ENCODE peak calls at places on chromosomes 7 and 10, in eight cellular contexts. One of them, this sample, is unnamed.

GRCh38 chr10:27701971-27702537 is 43.6 kb downstream of the MKX start:
- DNase-seq in dorsolateral prefrontal cortex: no peak
- DNase-seq in AG04449: no peak
- DNase-seq in IMR-90: no peak
- DNase-seq in progenitor cell of endocrine pancreas: no peak
- DNase-seq in sigmoid colon: no peak
- DNase-seq in K562: no peak
- DNase-seq in retinal pigment epithelial cell: no peak
- DNase-seq in this sample: no peak

GRCh38 chr7:74051629-74052410 is 23.8 kb downstream of the ELN start:
- DNase-seq in retinal pigment epithelial cell: no peak
- DNase-seq in sigmoid colon: no peak
- DNase-seq in progenitor cell of endocrine pancreas: peak
- DNase-seq in AG04449: no peak
- DNase-seq in K562: peak
- DNase-seq in IMR-90: no peak
- DNase-seq in dorsolateral prefrontal cortex: no peak
- DNase-seq in this sample: no peak

GRCh38 chr7:4766666-4767530 is 8.5 kb upstream of the AP5Z1 start:
- DNase-seq in AG04449: no peak
- DNase-seq in progenitor cell of endocrine pancreas: no peak
- DNase-seq in sigmoid colon: peak
- DNase-seq in K562: no peak
- DNase-seq in dorsolateral prefrontal cortex: no peak
- DNase-seq in IMR-90: no peak
- DNase-seq in retinal pigment epithelial cell: no peak
- DNase-seq in this sample: no peak

GRCh38 chr7:130611206-130611605 is 57.3 kb downstream of the COPG2 start:
- DNase-seq in progenitor cell of endocrine pancreas: no peak
- DNase-seq in AG04449: no peak
- DNase-seq in sigmoid colon: no peak
- DNase-seq in IMR-90: no peak
- DNase-seq in retinal pigment epithelial cell: no peak
- DNase-seq in K562: no peak
- DNase-seq in dorsolateral prefrontal cortex: no peak
- DNase-seq in this sample: no peak

GRCh38 chr10:97400665-97401454 is at the start of gene RRP12:
- DNase-seq in IMR-90: peak
- DNase-seq in progenitor cell of endocrine pancreas: peak
- DNase-seq in retinal pigment epithelial cell: peak
- DNase-seq in sigmoid colon: peak
- DNase-seq in AG04449: peak
- DNase-seq in dorsolateral prefrontal cortex: peak
- DNase-seq in K562: peak
- DNase-seq in this sample: peak

GRCh38 chr10:88004451-88004850 is 141.0 kb downstream of the PTEN start:
- DNase-seq in progenitor cell of endocrine pancreas: no peak
- DNase-seq in sigmoid colon: no peak
- DNase-seq in IMR-90: peak
- DNase-seq in AG04449: peak
- DNase-seq in retinal pigment epithelial cell: no peak
- DNase-seq in K562: no peak
- DNase-seq in dorsolateral prefrontal cortex: no peak
- DNase-seq in this sample: no peak

GRCh38 chr7:128003787-128004186 is 27.4 kb downstream of the LRRC4 start:
- DNase-seq in K562: no peak
- DNase-seq in sigmoid colon: no peak
- DNase-seq in dorsolateral prefrontal cortex: no peak
- DNase-seq in progenitor cell of endocrine pancreas: no peak
- DNase-seq in retinal pigment epithelial cell: no peak
- DNase-seq in AG04449: no peak
- DNase-seq in IMR-90: no peak
- DNase-seq in this sample: no peak

GRCh38 chr10:92238586-92239098 is 52.2 kb downstream of the CPEB3 start:
- DNase-seq in AG04449: no peak
- DNase-seq in retinal pigment epithelial cell: no peak
- DNase-seq in sigmoid colon: peak
- DNase-seq in progenitor cell of endocrine pancreas: no peak
- DNase-seq in dorsolateral prefrontal cortex: no peak
- DNase-seq in IMR-90: peak
- DNase-seq in K562: peak
- DNase-seq in this sample: no peak

GRCh38 chr7:148712610-148713330 is 14.1 kb downstream of the CUL1 start:
- DNase-seq in progenitor cell of endocrine pancreas: no peak
- DNase-seq in sigmoid colon: no peak
- DNase-seq in retinal pigment epithelial cell: no peak
- DNase-seq in dorsolateral prefrontal cortex: no peak
- DNase-seq in AG04449: no peak
- DNase-seq in IMR-90: no peak
- DNase-seq in K562: no peak
- DNase-seq in this sample: no peak

GRCh38 chr10:12909836-12910185 is 91.7 kb downstream of the CCDC3 start:
- DNase-seq in progenitor cell of endocrine pancreas: no peak
- DNase-seq in retinal pigment epithelial cell: no peak
- DNase-seq in sigmoid colon: peak
- DNase-seq in AG04449: no peak
- DNase-seq in dorsolateral prefrontal cortex: no peak
- DNase-seq in K562: no peak
- DNase-seq in IMR-90: peak
- DNase-seq in this sample: no peak

GRCh38 chr7:11492307-11492706 is 339.7 kb downstream of the THSD7A start:
- DNase-seq in AG04449: no peak
- DNase-seq in dorsolateral prefrontal cortex: no peak
- DNase-seq in K562: no peak
- DNase-seq in sigmoid colon: no peak
- DNase-seq in IMR-90: no peak
- DNase-seq in retinal pigment epithelial cell: peak
- DNase-seq in progenitor cell of endocrine pancreas: no peak
- DNase-seq in this sample: no peak

GRCh38 chr10:16597656-16598055 is 76.0 kb upstream of the C1QL3 start:
- DNase-seq in IMR-90: peak
- DNase-seq in sigmoid colon: no peak
- DNase-seq in K562: peak
- DNase-seq in AG04449: no peak
- DNase-seq in dorsolateral prefrontal cortex: no peak
- DNase-seq in retinal pigment epithelial cell: peak
- DNase-seq in progenitor cell of endocrine pancreas: no peak
- DNase-seq in this sample: no peak

GRCh38 chr10:10796774-10797415 is 220.8 kb upstream of the CELF2 start:
- DNase-seq in K562: no peak
- DNase-seq in progenitor cell of endocrine pancreas: no peak
- DNase-seq in IMR-90: peak
- DNase-seq in AG04449: no peak
- DNase-seq in retinal pigment epithelial cell: peak
- DNase-seq in dorsolateral prefrontal cortex: no peak
- DNase-seq in sigmoid colon: no peak
- DNase-seq in this sample: no peak

GRCh38 chr7:37448057-37448636 is 517 bp downstream of the ELMO1 start:
- DNase-seq in progenitor cell of endocrine pancreas: peak
- DNase-seq in AG04449: no peak
- DNase-seq in retinal pigment epithelial cell: no peak
- DNase-seq in dorsolateral prefrontal cortex: no peak
- DNase-seq in sigmoid colon: peak
- DNase-seq in K562: no peak
- DNase-seq in IMR-90: no peak
- DNase-seq in this sample: no peak

GRCh38 chr10:29486466-29486865 is 148.3 kb downstream of the SVIL start:
- DNase-seq in progenitor cell of endocrine pancreas: no peak
- DNase-seq in K562: no peak
- DNase-seq in dorsolateral prefrontal cortex: no peak
- DNase-seq in IMR-90: no peak
- DNase-seq in AG04449: no peak
- DNase-seq in sigmoid colon: no peak
- DNase-seq in retinal pigment epithelial cell: no peak
- DNase-seq in this sample: no peak

GRCh38 chr7:24456526-24457214 is 116.6 kb upstream of the PALS2 start:
- DNase-seq in K562: no peak
- DNase-seq in IMR-90: no peak
- DNase-seq in dorsolateral prefrontal cortex: no peak
- DNase-seq in AG04449: no peak
- DNase-seq in sigmoid colon: no peak
- DNase-seq in retinal pigment epithelial cell: no peak
- DNase-seq in progenitor cell of endocrine pancreas: no peak
- DNase-seq in this sample: no peak

GRCh38 chr7:3042301-3042700 is 1.4 kb downstream of the CARD11 start:
- DNase-seq in dorsolateral prefrontal cortex: no peak
- DNase-seq in IMR-90: no peak
- DNase-seq in AG04449: no peak
- DNase-seq in progenitor cell of endocrine pancreas: no peak
- DNase-seq in sigmoid colon: no peak
- DNase-seq in retinal pigment epithelial cell: no peak
- DNase-seq in K562: no peak
- DNase-seq in this sample: no peak

GRCh38 chr7:29309041-29309860 is 114.7 kb downstream of the CHN2 start:
- DNase-seq in progenitor cell of endocrine pancreas: no peak
- DNase-seq in K562: no peak
- DNase-seq in dorsolateral prefrontal cortex: no peak
- DNase-seq in retinal pigment epithelial cell: no peak
- DNase-seq in AG04449: no peak
- DNase-seq in IMR-90: no peak
- DNase-seq in sigmoid colon: no peak
- DNase-seq in this sample: no peak

GRCh38 chr7:149196151-149196704 is 882 bp downstream of the ZNF282 start:
- DNase-seq in dorsolateral prefrontal cortex: no peak
- DNase-seq in retinal pigment epithelial cell: no peak
- DNase-seq in progenitor cell of endocrine pancreas: no peak
- DNase-seq in K562: peak
- DNase-seq in AG04449: no peak
- DNase-seq in IMR-90: no peak
- DNase-seq in sigmoid colon: peak
- DNase-seq in this sample: no peak

GRCh38 chr10:73798087-73798486 is 12.7 kb downstream of the ZSWIM8 start:
- DNase-seq in retinal pigment epithelial cell: no peak
- DNase-seq in sigmoid colon: peak
- DNase-seq in progenitor cell of endocrine pancreas: no peak
- DNase-seq in K562: no peak
- DNase-seq in AG04449: no peak
- DNase-seq in dorsolateral prefrontal cortex: no peak
- DNase-seq in IMR-90: no peak
- DNase-seq in this sample: no peak

DNA sequence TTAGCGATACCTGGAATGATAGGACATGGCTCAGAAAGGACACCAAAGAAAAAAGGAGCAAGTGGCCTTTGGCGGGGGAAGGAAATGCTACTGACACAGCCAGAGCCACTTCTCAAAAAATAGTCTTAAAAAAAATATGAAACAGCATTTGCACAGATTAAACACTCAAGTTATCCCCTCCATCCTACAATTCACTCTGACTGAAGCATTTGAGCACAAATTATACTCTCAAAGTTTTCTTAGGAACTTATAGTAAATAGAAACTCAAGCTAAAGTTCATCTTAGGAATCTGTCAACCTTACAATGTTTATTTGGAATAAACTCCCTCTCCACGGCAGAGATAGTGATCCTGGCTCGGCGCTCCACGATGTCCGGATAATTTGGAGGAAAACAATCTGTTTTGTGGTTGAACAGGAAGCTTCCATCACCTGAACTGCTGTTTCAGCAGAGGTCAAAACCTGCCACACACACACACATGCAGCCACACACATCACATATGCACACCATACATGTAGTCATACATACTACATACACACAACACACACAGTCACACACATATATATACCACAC is 79.8 kb downstream of the C7orf25 start:
- DNase-seq in K562: no peak
- DNase-seq in sigmoid colon: no peak
- DNase-seq in progenitor cell of endocrine pancreas: no peak
- DNase-seq in AG04449: no peak
- DNase-seq in dorsolateral prefrontal cortex: no peak
- DNase-seq in retinal pigment epithelial cell: no peak
- DNase-seq in IMR-90: no peak
- DNase-seq in this sample: no peak
- TF ChIP-seq CTCF in K562: no peak
- TF ChIP-seq CTCF in sigmoid colon: no peak
- TF ChIP-seq CTCF in progenitor cell of endocrine pancreas: no peak
- TF ChIP-seq CTCF in AG04449: no peak
- TF ChIP-seq CTCF in dorsolateral prefrontal cortex: no peak
- TF ChIP-seq CTCF in retinal pigment epithelial cell: no peak
- TF ChIP-seq CTCF in IMR-90: no peak
- TF ChIP-seq CTCF in this sample: no peak

GRCh38 chr7:42138691-42139090 is 98.3 kb downstream of the GLI3 start:
- DNase-seq in progenitor cell of endocrine pancreas: no peak
- DNase-seq in K562: no peak
- DNase-seq in retinal pigment epithelial cell: no peak
- DNase-seq in sigmoid colon: no peak
- DNase-seq in AG04449: no peak
- DNase-seq in IMR-90: no peak
- DNase-seq in dorsolateral prefrontal cortex: no peak
- DNase-seq in this sample: no peak
- TF ChIP-seq CTCF in progenitor cell of endocrine pancreas: no peak
- TF ChIP-seq CTCF in K562: no peak
- TF ChIP-seq CTCF in retinal pigment epithelial cell: peak
- TF ChIP-seq CTCF in sigmoid colon: no peak
- TF ChIP-seq CTCF in AG04449: no peak
- TF ChIP-seq CTCF in IMR-90: no peak
- TF ChIP-seq CTCF in dorsolateral prefrontal cortex: no peak
- TF ChIP-seq CTCF in this sample: no peak

GRCh38 chr7:135558337-135558767 is 635 bp downstream of the NUP205 start:
- DNase-seq in IMR-90: peak
- DNase-seq in dorsolateral prefrontal cortex: no peak
- DNase-seq in sigmoid colon: no peak
- DNase-seq in AG04449: no peak
- DNase-seq in retinal pigment epithelial cell: peak
- DNase-seq in progenitor cell of endocrine pancreas: no peak
- DNase-seq in K562: peak
- DNase-seq in this sample: no peak
- TF ChIP-seq CTCF in IMR-90: peak
- TF ChIP-seq CTCF in dorsolateral prefrontal cortex: peak
- TF ChIP-seq CTCF in sigmoid colon: peak
- TF ChIP-seq CTCF in AG04449: peak
- TF ChIP-seq CTCF in retinal pigment epithelial cell: peak
- TF ChIP-seq CTCF in progenitor cell of endocrine pancreas: peak
- TF ChIP-seq CTCF in K562: peak
- TF ChIP-seq CTCF in this sample: no peak

GRCh38 chr10:132939378-132939955 is 2.9 kb downstream of the CFAP46 start:
- DNase-seq in progenitor cell of endocrine pancreas: no peak
- DNase-seq in K562: no peak
- DNase-seq in retinal pigment epithelial cell: no peak
- DNase-seq in sigmoid colon: no peak
- DNase-seq in dorsolateral prefrontal cortex: no peak
- DNase-seq in IMR-90: no peak
- DNase-seq in AG04449: no peak
- DNase-seq in this sample: no peak

GRCh38 chr10:132937861-132938260 is 4.5 kb downstream of the CFAP46 start:
- DNase-seq in K562: no peak
- DNase-seq in dorsolateral prefrontal cortex: no peak
- DNase-seq in retinal pigment epithelial cell: no peak
- DNase-seq in IMR-90: no peak
- DNase-seq in sigmoid colon: no peak
- DNase-seq in progenitor cell of endocrine pancreas: no peak
- DNase-seq in AG04449: no peak
- DNase-seq in this sample: no peak

GRCh38 chr10:132939957-132940790 is 2.2 kb downstream of the CFAP46 start:
- DNase-seq in retinal pigment epithelial cell: no peak
- DNase-seq in K562: peak
- DNase-seq in dorsolateral prefrontal cortex: peak
- DNase-seq in IMR-90: peak
- DNase-seq in AG04449: no peak
- DNase-seq in progenitor cell of endocrine pancreas: peak
- DNase-seq in sigmoid colon: no peak
- DNase-seq in this sample: peak

GRCh38 chr10:132940791-132941465 is 1.4 kb downstream of the CFAP46 start:
- DNase-seq in AG04449: no peak
- DNase-seq in dorsolateral prefrontal cortex: no peak
- DNase-seq in K562: no peak
- DNase-seq in progenitor cell of endocrine pancreas: no peak
- DNase-seq in IMR-90: no peak
- DNase-seq in retinal pigment epithelial cell: no peak
- DNase-seq in sigmoid colon: no peak
- DNase-seq in this sample: no peak

GRCh38 chr10:132938472-132939329 is 3.7 kb downstream of the CFAP46 start:
- DNase-seq in sigmoid colon: no peak
- DNase-seq in dorsolateral prefrontal cortex: no peak
- DNase-seq in K562: peak
- DNase-seq in IMR-90: no peak
- DNase-seq in progenitor cell of endocrine pancreas: no peak
- DNase-seq in retinal pigment epithelial cell: no peak
- DNase-seq in AG04449: no peak
- DNase-seq in this sample: no peak
- TF ChIP-seq CTCF in sigmoid colon: no peak
- TF ChIP-seq CTCF in dorsolateral prefrontal cortex: peak
- TF ChIP-seq CTCF in K562: peak
- TF ChIP-seq CTCF in IMR-90: peak
- TF ChIP-seq CTCF in progenitor cell of endocrine pancreas: peak
- TF ChIP-seq CTCF in retinal pigment epithelial cell: peak
- TF ChIP-seq CTCF in AG04449: peak
- TF ChIP-seq CTCF in this sample: no peak